ENCODE peak calls at places on chromosomes 7 and 10, in ten cellular contexts. U, A, J, O, P, C, H, N, I and E are unnamed samples.

GRCh38 chr7:16348251-16348650 is 73.1 kb downstream of the CRPPA start:
- DNase-seq in J (no peak), C (no peak), P (no peak), H (no peak), I (no peak), U (no peak), O (no peak), N (no peak), A (no peak), E (no peak)

GRCh38 chr10:67609996-67610793 is 85.8 kb downstream of the CTNNA3 start:
- DNase-seq in C (peak; percentile 46), H (no peak), P (no peak), N (no peak), O (no peak), A (no peak), U (no peak), I (no peak), J (no peak), E (no peak)

GRCh38 chr7:28036748-28037147 is 143.8 kb downstream of the JAZF1 start:
- DNase-seq in P (no peak), A (no peak), U (no peak), O (no peak), H (no peak), I (no peak), J (no peak), N (no peak), C (no peak), E (no peak)

GRCh38 chr10:133520193-133520738 is 6.9 kb upstream of the CYP2E1 start:
- DNase-seq in U (peak; percentile 81), P (peak; percentile 91), J (peak; percentile 89), O (peak; percentile 90), N (peak; percentile 92), C (peak; percentile 30), I (peak; percentile 77), H (peak; percentile 56), A (peak; percentile 60), E (peak; percentile 45)

GRCh38 chr7:121994625-121995410 is 121.9 kb downstream of the PTPRZ1 start:
- DNase-seq in A (peak; percentile 74), P (peak; percentile 87), U (no peak), J (peak; percentile 50), N (no peak), I (peak; percentile 46), H (no peak), O (peak; percentile 72), C (peak; percentile 81), E (peak; percentile 12)

GRCh38 chr7:155577509-155577905 is 31.1 kb upstream of the CNPY1 start:
- DNase-seq in J (no peak), U (peak; percentile 38), P (no peak), H (no peak), N (peak; percentile 42), I (no peak), C (no peak), A (no peak), O (no peak), E (no peak)

GRCh38 chr10:58994226-58995057 is 182.0 kb upstream of the PHYHIPL start:
- DNase-seq in J (no peak), U (no peak), O (no peak), A (no peak), N (no peak), C (no peak), P (no peak), I (no peak), H (no peak), E (no peak)

GRCh38 chr7:79452032-79452494 is 1.4 kb downstream of the MAGI2 start:
- DNase-seq in O (peak; percentile 58), U (peak; percentile 93), P (peak; percentile 66), H (peak; percentile 81), N (peak; percentile 90), C (peak; percentile 82), J (peak; percentile 60), A (peak; percentile 91), I (peak; percentile 90), E (peak; percentile 72)

DNA sequence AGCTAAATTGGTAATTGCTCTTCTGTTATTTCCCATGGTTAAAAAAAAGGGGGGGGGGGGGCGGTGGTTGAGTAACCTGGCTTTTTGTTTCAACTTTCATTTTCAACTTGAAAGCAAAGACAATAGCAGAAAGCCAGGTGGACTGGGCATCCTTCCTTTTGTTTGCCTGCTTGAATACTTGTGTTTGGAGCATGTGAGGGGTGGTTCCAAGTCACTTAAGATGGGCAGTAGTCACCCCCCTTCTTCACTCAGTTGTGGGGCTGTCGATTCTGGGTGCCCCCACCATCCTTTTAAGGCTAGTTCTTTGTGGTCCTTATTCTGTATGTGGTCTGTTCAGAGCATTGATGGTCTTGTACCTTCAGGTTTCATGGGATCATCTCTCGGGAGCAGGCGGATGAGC is 165.6 kb upstream of the PRR15 start:
- DNase-seq in U (no peak), J (no peak), C (no peak), N (no peak), I (no peak), A (no peak), P (no peak), O (no peak), H (no peak), E (no peak)
- H3K4me1 ChIP-seq in U (no peaks in the 10 kb centered on the region), J (no peaks in the 10 kb centered on the region), C (no peaks in the 10 kb centered on the region), N (no peaks in the 10 kb centered on the region), I (no peaks in the 10 kb centered on the region), A (no peaks in the 10 kb centered on the region), P (peaks cover 15% of the 10 kb centered on the region), O (peaks cover 9% of the 10 kb centered on the region), H (no peaks in the 10 kb centered on the region), E (no peaks in the 10 kb centered on the region)

GRCh38 chr10:116113721-116114501 is 159.1 kb downstream of the GFRA1 start:
- DNase-seq in I (no peak), A (no peak), P (no peak), J (no peak), O (no peak), H (no peak), N (no peak), U (no peak), C (peak; percentile 82), E (no peak)

GRCh38 chr10:116109881-116110280 is 163.1 kb downstream of the GFRA1 start:
- DNase-seq in A (no peak), I (no peak), H (no peak), U (no peak), P (no peak), N (no peak), O (peak; percentile 8), C (no peak), J (no peak), E (no peak)

GRCh38 chr10:116110736-116111135 is 162.3 kb downstream of the GFRA1 start:
- DNase-seq in N (no peak), A (no peak), J (no peak), H (no peak), O (peak; percentile 5), I (no peak), P (no peak), C (no peak), U (no peak), E (no peak)

GRCh38 chr10:116111483-116112095 is 161.4 kb downstream of the GFRA1 start:
- DNase-seq in U (no peak), N (no peak), H (no peak), C (no peak), I (no peak), A (no peak), J (no peak), O (peak; percentile 4), P (no peak), E (no peak)

DNA sequence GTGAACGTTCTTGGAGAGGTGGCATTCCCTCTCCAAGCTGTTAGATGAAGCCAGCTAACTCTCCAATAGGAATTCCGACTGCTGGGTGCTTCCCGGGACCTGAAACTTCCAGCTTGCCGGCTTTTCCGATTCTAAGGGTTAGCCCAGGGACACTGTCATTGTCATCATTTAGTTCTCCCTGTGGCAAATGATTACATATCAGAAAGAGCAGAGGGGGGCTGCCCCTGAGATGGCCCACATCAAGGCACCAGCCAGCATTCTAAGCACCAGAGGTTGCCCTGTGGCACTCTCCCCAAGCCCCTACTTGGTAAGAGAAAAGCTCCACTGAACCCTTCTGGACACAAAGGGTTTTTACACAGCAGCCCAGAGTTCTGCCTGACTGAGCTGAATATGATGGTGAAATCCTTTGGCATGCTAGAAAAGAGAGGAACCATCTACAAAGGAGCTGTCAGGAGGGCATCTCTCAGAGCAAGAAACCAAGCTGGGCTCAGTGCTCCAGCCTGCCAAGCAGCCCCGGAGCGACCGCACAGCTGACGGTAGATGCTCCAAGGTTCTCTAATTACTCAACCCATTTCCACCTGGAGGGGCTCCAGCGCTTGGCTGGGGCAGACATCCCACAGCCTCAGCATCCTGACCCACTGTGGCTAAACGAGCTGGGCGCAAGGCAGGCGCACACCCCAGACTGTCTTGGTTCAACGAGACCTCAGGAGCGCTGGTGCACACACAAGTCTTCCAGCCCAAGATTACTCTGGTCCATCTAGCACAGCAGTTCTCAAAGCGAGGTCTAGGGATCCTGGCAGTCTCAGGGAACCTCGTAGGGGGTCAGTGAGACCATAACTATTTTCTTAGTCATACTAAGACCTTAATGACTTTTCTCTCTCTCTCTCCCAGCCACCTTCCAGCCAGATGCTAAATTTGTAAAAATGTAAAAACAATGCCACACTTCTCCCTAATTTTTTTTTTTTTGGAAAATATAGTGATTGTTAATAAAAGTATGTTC is 160.5 kb downstream of the GFRA1 start:
- DNase-seq in H (no peak), J (no peak), P (no peak), C (no peak), U (no peak), I (no peak), N (no peak), A (no peak), O (no peak), E (no peak)
- H3K36me3 ChIP-seq in H (no peaks in the 10 kb centered on the region), J (no peaks in the 10 kb centered on the region), P (no peaks in the 10 kb centered on the region), C (no peaks in the 10 kb centered on the region), U (no peaks in the 10 kb centered on the region), I (no peaks in the 10 kb centered on the region), N (no peaks in the 10 kb centered on the region), A (no peaks in the 10 kb centered on the region), O (no peaks in the 10 kb centered on the region), E (no peaks in the 10 kb centered on the region)

DNA sequence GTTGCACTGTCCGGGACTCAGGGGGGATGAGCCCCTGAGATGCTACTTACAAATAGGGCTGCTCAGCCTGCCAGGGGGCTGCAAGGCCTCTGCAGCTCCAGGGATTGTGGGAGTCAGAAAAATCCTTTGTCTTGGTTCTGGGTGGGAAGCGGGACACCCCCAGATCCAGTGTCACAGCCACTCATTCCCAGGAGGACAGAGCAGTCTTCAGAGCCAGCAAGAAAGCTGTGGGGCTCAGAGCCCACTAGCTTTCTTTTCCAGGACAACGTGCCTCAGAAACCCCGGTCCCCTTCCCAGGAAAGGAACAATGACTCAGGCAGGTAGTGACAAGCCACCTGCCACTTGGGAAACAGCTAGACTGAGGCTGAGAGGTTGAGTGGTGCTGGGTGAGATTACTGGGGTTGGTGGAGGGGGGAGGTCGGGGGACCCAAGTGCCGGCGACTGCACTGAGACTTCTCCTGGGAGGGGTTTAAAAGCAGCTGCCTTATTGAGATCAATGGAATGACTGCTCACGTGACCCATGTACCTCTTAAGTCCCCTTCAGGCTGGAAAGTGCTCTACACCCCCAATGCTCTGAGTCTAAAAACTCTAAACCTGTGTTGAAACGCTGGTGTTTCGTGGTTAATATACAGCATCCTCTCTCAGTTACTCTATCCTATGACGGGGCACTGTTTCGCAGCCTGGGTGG is 123.6 kb downstream of the UBE2H start:
- DNase-seq in O (no peak), I (no peak), C (no peak), A (no peak), P (no peak), H (no peak), N (no peak), U (no peak), J (no peak), E (no peak)
- TF ChIP-seq POLR2A in O (no peak), I (no peak), C (no peak), A (no peak), P (no peak), H (no peak), N (no peak), U (no peak), J (no peak), E (no peak)

DNA sequence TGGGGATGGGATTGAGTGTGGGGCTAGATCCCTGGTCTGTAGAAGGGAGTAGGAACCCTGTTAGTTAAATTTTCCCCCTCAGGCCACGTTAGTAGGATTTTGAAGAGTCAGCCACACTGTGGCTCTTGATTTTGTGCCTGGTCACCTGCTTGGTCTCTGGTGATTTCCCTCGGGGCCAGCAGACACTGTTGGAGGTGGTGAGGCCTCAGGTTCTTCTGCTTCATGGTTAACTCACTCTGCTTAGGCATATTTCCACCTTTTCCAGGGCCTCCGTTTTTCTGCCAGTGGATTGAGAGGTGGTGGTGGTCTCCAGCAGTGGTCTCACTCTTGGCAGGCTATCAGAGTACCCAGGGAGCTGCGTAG is 4.1 kb downstream of the TSPAN14 start:
- DNase-seq in A (no peak), I (no peak), O (no peak), H (no peak), N (no peak), C (no peak), U (no peak), J (no peak), P (no peak), E (no peak)
- H3K4me1 ChIP-seq in A (peaks cover 75% of the 10 kb centered on the region), I (peaks cover 34% of the 10 kb centered on the region), O (peaks cover 87% of the 10 kb centered on the region), H (peaks cover 14% of the 10 kb centered on the region), N (peaks cover 82% of the 10 kb centered on the region), C (peaks cover 39% of the 10 kb centered on the region), U (peaks cover 86% of the 10 kb centered on the region), J (peaks cover 84% of the 10 kb centered on the region), P (peaks cover 85% of the 10 kb centered on the region), E (peaks cover 47% of the 10 kb centered on the region)